ENCODE peak calls at places on chromosomes 2 and 18, in eight cellular contexts. A is frontal cortex; V is posterior cingulate gyrus; Y is activated T-cell treated with anti-CD3 and anti-CD28 coated beads, Interleukin-2, amount 50 U/mL, for 72 hours; D is GM12891; B is cardiac muscle cell; Q is GM13977; Z is OCI-M1. U is an unnamed sample.
A peak's percentile ranks its signal among the peaks of the same experiment; 100 is the strongest.

GRCh38 chr2:1591978-1592907 is 152.1 kb downstream of the PXDN start:
- DNase-seq in Z (no peak), A (peak; percentile 60), B (peak; percentile 80), Y (no peak), V (peak; percentile 83), D (no peak), Q (no peak), U (peak; percentile 76)

GRCh38 chr2:71581015-71581414 is 127.7 kb downstream of the DYSF start:
- DNase-seq in Z (no peak), B (no peak), A (no peak), D (no peak), V (no peak), Y (no peak), Q (no peak), U (no peak)

GRCh38 chr2:174788291-174788929 is 24.1 kb upstream of the CHRNA1 start:
- DNase-seq in B (no peak), A (no peak), V (no peak), Q (no peak), D (no peak), Y (no peak), Z (peak; percentile 53), U (no peak)

GRCh38 chr2:188292446-188293239 is 969 bp downstream of the GULP1 start:
- DNase-seq in D (no peak), B (peak; percentile 81), V (peak; percentile 89), A (peak; percentile 16), Q (no peak), Z (no peak), Y (no peak), U (peak; percentile 20)

GRCh38 chr2:25379535-25379934 is 37.8 kb upstream of the DNMT3A start:
- DNase-seq in Z (no peak), V (no peak), A (no peak), Y (no peak), B (no peak), Q (no peak), D (no peak), U (peak; percentile 45)

GRCh38 chr18:12621737-12622306 is 36.1 kb downstream of the SPIRE1 start:
- DNase-seq in B (no peak), Y (no peak), Q (no peak), D (no peak), V (no peak), A (no peak), Z (no peak), U (no peak)

GRCh38 chr2:74045454-74045853 is 60.7 kb downstream of the TET3 start:
- DNase-seq in B (no peak), A (no peak), V (no peak), Z (no peak), Q (no peak), D (no peak), Y (no peak), U (no peak)

GRCh38 chr2:173359231-173359630 is 4.6 kb downstream of the CDCA7 start:
- DNase-seq in Y (no peak), Z (no peak), Q (peak; percentile 67), A (no peak), D (no peak), B (no peak), V (no peak), U (no peak)

GRCh38 chr18:35939166-35939565 is 33.3 kb upstream of the RMP24 start:
- DNase-seq in V (no peak), D (no peak), Y (no peak), Q (no peak), B (peak; percentile 46), Z (no peak), A (no peak), U (no peak)

GRCh38 chr2:42767899-42768705 is 4.2 kb upstream of the OXER1 start:
- DNase-seq in Y (no peak), Q (no peak), D (no peak), V (no peak), A (no peak), Z (no peak), B (peak; percentile 24), U (no peak)

GRCh38 chr2:151280276-151280675 is 9.2 kb downstream of the NMI start:
- DNase-seq in Q (no peak), V (no peak), Z (no peak), D (no peak), B (no peak), Y (no peak), A (no peak), U (no peak)